ENCODE peak calls at places on chromosomes 5 and 9, in five cellular contexts. N is 8988T; Y is GF-D8; X is NCI-H146; U is stimulated activated CD4-positive, alpha-beta T cell treated with anti-CD3 and anti-CD28 coated beads, Interleukin-12 subunit alpha, Interleukin-12 subunit beta, amount 100 ng/mL, for 4 hours. O is an unnamed sample.

GRCh38 chr9:81305561-81306182 is 383.7 kb downstream of the TLE1 start:
- DNase-seq in N (no peak), Y (no peak), X (no peak), U (no peak), O (no peak)

GRCh38 chr5:57817001-57817453 is 334.4 kb upstream of the ACTBL2 start:
- DNase-seq in N (no peak), Y (no peak), X (no peak), U (no peak), O (no peak)

GRCh38 chr5:91384671-91385430 is 1.7 kb upstream of the ARRDC3 start:
- DNase-seq in N (peak; percentile 44), Y (peak; percentile 33), X (peak; percentile 89), U (no peak), O (no peak)

GRCh38 chr5:40781843-40782409 is 16.2 kb downstream of the PRKAA1 start:
- DNase-seq in N (no peak), Y (peak; percentile 63), X (no peak), U (no peak), O (no peak)

GRCh38 chr9:93089481-93089991 is 6.5 kb upstream of the CARD19 start:
- DNase-seq in N (no peak), Y (no peak), X (no peak), U (no peak), O (no peak)

GRCh38 chr9:19918630-19919029 is 129.8 kb upstream of the SLC24A2 start:
- DNase-seq in N (no peak), Y (no peak), X (no peak), U (no peak), O (no peak)

GRCh38 chr5:133877351-133878235 is 90.8 kb downstream of the C5orf15 start:
- DNase-seq in N (no peak), Y (no peak), X (no peak), U (no peak), O (no peak)

GRCh38 chr9:120628207-120628924 is 48.4 kb upstream of the CDK5RAP2 start:
- DNase-seq in N (no peak), Y (no peak), X (no peak), U (no peak), O (no peak)

GRCh38 chr9:12818431-12819000 is 43.7 kb downstream of the LURAP1L start:
- DNase-seq in N (no peak), Y (no peak), X (no peak), U (no peak), O (no peak)

GRCh38 chr9:94780516-94780950 is 54.0 kb downstream of the AOPEP start:
- DNase-seq in N (no peak), Y (no peak), X (no peak), U (no peak), O (peak; percentile 62)

GRCh38 chr9:1231998-1232919 is 182.1 kb downstream of the DMRT2 start:
- DNase-seq in N (no peak), Y (no peak), X (no peak), U (no peak), O (peak; percentile 74)

GRCh38 chr9:109171926-109172325 is 4.9 kb upstream of the FRRS1L start:
- DNase-seq in N (no peak), Y (no peak), X (no peak), U (no peak), O (no peak)

GRCh38 chr5:151628112-151628823 is 37.1 kb upstream of the FAT2 start:
- DNase-seq in N (no peak), Y (no peak), X (no peak), U (no peak), O (peak; percentile 75)

GRCh38 chr9:113590991-113591898 is 127.7 kb downstream of the RGS3 start:
- DNase-seq in N (peak; percentile 68), Y (peak; percentile 37), X (peak; percentile 29), U (peak; percentile 65), O (peak; percentile 89)

GRCh38 chr5:168468836-168469235 is 17.4 kb upstream of the RARS1 start:
- DNase-seq in N (no peak), Y (no peak), X (no peak), U (no peak), O (no peak)

GRCh38 chr5:1479581-1480188 is 34.4 kb upstream of the SLC6A3 start:
- DNase-seq in N (peak; percentile 97), Y (peak; percentile 9), X (no peak), U (peak; percentile 30), O (peak; percentile 62)

GRCh38 chr5:5126444-5126843 is 13.7 kb upstream of the ADAMTS16 start:
- DNase-seq in N (no peak), Y (no peak), X (no peak), U (no peak), O (no peak)

O was measured in Right ventricle myocardium superior.